ENCODE peak calls at places on chromosomes 12 and 14, in six cellular contexts. K is GM10248; S is Right ventricle myocardium superior; M is choroid plexus epithelial cell; L is GM13976; G is activated effector memory CD4-positive, alpha-beta T cell treated with Interleukin-2 at 50 U/mL for 16 hours. Q is an unnamed sample.

GRCh38 chr14:75156901-75157300 is 19.5 kb downstream of the TMED10 start:
- DNase-seq in K (no peak), L (no peak), M (no peak), S (no peak), G (no peak), Q (no peak)

GRCh38 chr12:120639771-120640721 is at the start of gene CABP1:
- DNase-seq in K (peak; percentile 87), G (peak; percentile 48), M (no peak), S (no peak), L (peak; percentile 88), Q (no peak)

GRCh38 chr14:25406818-25407217 is 356.9 kb upstream of the STXBP6 start:
- DNase-seq in S (no peak), K (no peak), G (no peak), M (peak; percentile 29), L (no peak), Q (peak; percentile 7)

GRCh38 chr12:104494137-104494815 is 37.5 kb downstream of the CHST11 start:
- DNase-seq in L (no peak), S (peak; percentile 54), K (no peak), M (peak; percentile 67), G (peak; percentile 51), Q (no peak)

GRCh38 chr12:97940629-97941028 is 478.0 kb downstream of the RMST start:
- DNase-seq in M (no peak), K (no peak), L (no peak), S (no peak), G (no peak), Q (no peak)

GRCh38 chr14:98187302-98187701 is 1084.7 kb downstream of the BCL11B start:
- DNase-seq in G (no peak), K (no peak), S (no peak), L (no peak), M (no peak), Q (no peak)

GRCh38 chr14:100348779-100349708 is 25.9 kb downstream of the SLC25A47 start:
- DNase-seq in M (no peak), G (no peak), K (no peak), L (no peak), S (no peak), Q (no peak)

GRCh38 chr12:123389560-123390351 is 5.8 kb downstream of the KMT5A start:
- DNase-seq in K (peak; percentile 76), L (peak; percentile 82), S (peak; percentile 74), M (peak; percentile 28), G (peak; percentile 22), Q (no peak)

GRCh38 chr14:75553157-75553556 is 25.3 kb upstream of the FLVCR2 start:
- DNase-seq in S (no peak), K (no peak), L (no peak), M (no peak), G (no peak), Q (no peak)

GRCh38 chr12:10802587-10802986 is at the start of gene TAS2R7:
- DNase-seq in M (no peak), K (no peak), G (no peak), S (no peak), L (no peak), Q (no peak)

GRCh38 chr14:100306506-100307214 is 416 bp upstream of the SLC25A29 start:
- DNase-seq in L (peak; percentile 96), G (peak; percentile 63), K (peak; percentile 93), M (peak; percentile 75), S (peak; percentile 93), Q (peak; percentile 84)

GRCh38 chr12:92439397-92439779 is 263.4 kb upstream of the PLEKHG7 start:
- DNase-seq in M (peak; percentile 61), S (no peak), K (no peak), L (no peak), G (no peak), Q (peak; percentile 36)

GRCh38 chr14:55129428-55130193 is 559 bp downstream of the LGALS3 start:
- DNase-seq in G (peak; percentile 33), M (peak; percentile 80), K (peak; percentile 75), S (peak; percentile 86), L (peak; percentile 82), Q (peak; percentile 57)

GRCh38 chr14:53048631-53049030 is 97.8 kb upstream of the FERMT2 start:
- DNase-seq in S (no peak), G (no peak), K (no peak), L (no peak), M (no peak), Q (no peak)

GRCh38 chr12:100141998-100142850 is 450 bp downstream of the BLTP3B start:
- DNase-seq in K (peak; percentile 39), S (peak; percentile 65), L (peak; percentile 48), G (no peak), M (no peak), Q (no peak)

GRCh38 chr12:112937741-112938719 is at the start of gene OAS3:
- DNase-seq in L (peak; percentile 70), K (peak; percentile 69), S (peak; percentile 93), G (peak; percentile 60), M (peak; percentile 81), Q (peak; percentile 27)

GRCh38 chr12:8844665-8845064 is 22.2 kb downstream of the A2ML1 start:
- DNase-seq in S (peak; percentile 77), K (no peak), G (no peak), M (peak; percentile 70), L (no peak), Q (no peak)

GRCh38 chr12:105820407-105821140 is 318.2 kb downstream of the NUAK1 start:
- DNase-seq in K (no peak), L (no peak), G (no peak), M (peak; percentile 93), S (peak; percentile 44), Q (no peak)

GRCh38 chr12:58943079-58943478 is 22.8 kb upstream of the LRIG3 start:
- DNase-seq in S (no peak), L (no peak), K (no peak), G (no peak), M (no peak), Q (no peak)

GRCh38 chr14:54743382-54743781 is 159.2 kb downstream of the GCH1 start:
- DNase-seq in G (no peak), M (no peak), L (no peak), K (no peak), S (no peak), Q (no peak)

GRCh38 chr12:57842342-57843294 is 3.9 kb downstream of the CTDSP2 start:
- DNase-seq in S (no peak), L (no peak), M (peak; percentile 50), K (no peak), G (no peak), Q (no peak)

GRCh38 chr12:121530600-121531355 is 50.0 kb downstream of the KDM2B start:
- DNase-seq in S (peak; percentile 91), K (peak; percentile 66), G (peak; percentile 53), M (peak; percentile 83), L (peak; percentile 72), Q (peak; percentile 25)